ENCODE peak calls at places on chromosomes 12 and 14, in ten cellular contexts. V is HFFc6, N is MCF 10A, E is endothelial cell of umbilical vein, D is amniotic stem cell, L is neuronal stem cell, U is mesothelial cell of epicardium, I is GM06990, G is hypothalamus, K is astrocyte of the spinal cord. O is an unnamed sample.

GRCh38 chr14:103692159-103692558 is 23.1 kb downstream of the XRCC3 start:
- DNase-seq in V (no peak), N (no peak), E (no peak), D (no peak), L (no peak), U (no peak), I (no peak), G (no peak), K (no peak), O (no peak)

GRCh38 chr14:104665092-104665662 is 24.2 kb upstream of the INF2 start:
- DNase-seq in V (no peak), N (no peak), E (no peak), D (no peak), L (no peak), U (no peak), I (no peak), G (no peak), K (no peak), O (no peak)

GRCh38 chr12:108733132-108733531 is 1.8 kb upstream of the CORO1C start:
- DNase-seq in V (no peak), N (no peak), E (no peak), D (no peak), L (no peak), U (no peak), I (no peak), G (no peak), K (no peak), O (no peak)

GRCh38 chr14:68016243-68016914 is 196.8 kb downstream of the RAD51B start:
- DNase-seq in V (peak; percentile 58), N (no peak), E (no peak), D (no peak), L (no peak), U (no peak), I (no peak), G (no peak), K (peak; percentile 38), O (no peak)

GRCh38 chr14:42141328-42141727 is 534.7 kb downstream of the LRFN5 start:
- DNase-seq in V (no peak), N (no peak), E (no peak), D (no peak), L (no peak), U (no peak), I (no peak), G (no peak), K (no peak), O (no peak)

GRCh38 chr12:47867496-47867941 is 37.3 kb downstream of the VDR start:
- DNase-seq in V (peak; percentile 79), N (peak; percentile 87), E (peak; percentile 63), D (peak; percentile 24), L (no peak), U (no peak), I (no peak), G (no peak), K (peak; percentile 90), O (peak; percentile 9)

GRCh38 chr12:131275824-131276223 is 322.1 kb downstream of the ADGRD1 start:
- DNase-seq in V (no peak), N (no peak), E (no peak), D (no peak), L (no peak), U (no peak), I (no peak), G (no peak), K (no peak), O (no peak)

GRCh38 chr12:99224237-99224636 is 423.3 kb upstream of the GARIN6 start:
- DNase-seq in V (no peak), N (no peak), E (no peak), D (no peak), L (no peak), U (no peak), I (no peak), G (no peak), K (no peak), O (no peak)

GRCh38 chr12:53975019-53975815 is 463 bp upstream of the HOTAIR start:
- DNase-seq in V (no peak), N (no peak), E (no peak), D (no peak), L (no peak), U (no peak), I (no peak), G (no peak), K (no peak), O (no peak)

GRCh38 chr12:62205348-62205747 is 54.9 kb upstream of the USP15 start:
- DNase-seq in V (no peak), N (no peak), E (no peak), D (no peak), L (no peak), U (no peak), I (no peak), G (no peak), K (no peak), O (no peak)

GRCh38 chr12:48013287-48013686 is 9.0 kb upstream of the COL2A1 start:
- DNase-seq in V (no peak), N (no peak), E (no peak), D (no peak), L (no peak), U (no peak), I (no peak), G (no peak), K (no peak), O (no peak)

GRCh38 chr14:64569108-64570045 is 19.6 kb downstream of the PPP1R36 start:
- DNase-seq in V (peak; percentile 71), N (peak; percentile 81), E (peak; percentile 91), D (peak; percentile 61), L (no peak), U (no peak), I (no peak), G (peak; percentile 27), K (peak; percentile 74), O (peak; percentile 71)

GRCh38 chr14:99260652-99261551 is 11.1 kb downstream of the BCL11B start:
- DNase-seq in V (no peak), N (no peak), E (no peak), D (no peak), L (no peak), U (no peak), I (no peak), G (no peak), K (no peak), O (no peak)

O was measured in lung microvascular endothelial cell.